ENCODE peak calls at places on chromosomes 7 and 10, in five cellular contexts. K is activated CD4-positive, alpha-beta T cell treated with anti-CD3 and anti-CD28 coated beads, Interleukin-2, amount 50 U/mL, for 24 hours; T is NCI-H1417; N is dorsolateral prefrontal cortex; S is NCI-H1092. D is an unnamed sample.

GRCh38 chr10:21145751-21146445 is 248.8 kb upstream of the NEBL start:
- DNase-seq in K (no peak), N (no peak), S (no peak), T (no peak), D (no peak)

GRCh38 chr7:55271069-55271468 is 94.1 kb upstream of the LANCL2 start:
- DNase-seq in S (no peak), K (no peak), N (no peak), T (no peak), D (no peak)

GRCh38 chr10:127813290-127813689 is 76.3 kb downstream of the FOXI2 start:
- DNase-seq in K (no peak), T (no peak), S (no peak), N (no peak), D (no peak)

GRCh38 chr7:76293407-76293901 is 9.0 kb upstream of the HSPB1 start:
- DNase-seq in T (no peak), N (no peak), K (no peak), S (no peak), D (peak; percentile 92)

GRCh38 chr7:41835977-41836530 is 133.2 kb upstream of the INHBA start:
- DNase-seq in N (no peak), K (no peak), S (no peak), T (no peak), D (no peak)

GRCh38 chr10:75600833-75601232 is 169.4 kb downstream of the LRMDA start:
- DNase-seq in T (no peak), N (no peak), S (no peak), K (no peak), D (no peak)

GRCh38 chr7:43600046-43600445 is 17.1 kb downstream of the STK17A start:
- DNase-seq in S (no peak), N (no peak), T (no peak), K (no peak), D (no peak)

GRCh38 chr10:132229834-132230556 is 43.2 kb downstream of the DPYSL4 start:
- DNase-seq in T (peak; percentile 4), S (no peak), K (no peak), N (no peak), D (no peak)

GRCh38 chr10:98307916-98308315 is 39.9 kb upstream of the LOXL4 start:
- DNase-seq in N (no peak), K (no peak), S (no peak), T (no peak), D (no peak)

GRCh38 chr10:125795111-125795510 is 19.5 kb upstream of the MMP21 start:
- DNase-seq in T (no peak), K (no peak), N (peak; percentile 82), S (no peak), D (no peak)

GRCh38 chr10:1114355-1115261 is 58.4 kb downstream of the WDR37 start:
- DNase-seq in T (no peak), K (no peak), S (no peak), N (no peak), D (no peak)

GRCh38 chr7:121369462-121369861 is 26.6 kb downstream of the FAM3C start:
- DNase-seq in N (no peak), T (no peak), K (no peak), S (no peak), D (no peak)

GRCh38 chr7:74474271-74474865 is 20.7 kb downstream of the GTF2IRD1 start:
- DNase-seq in T (no peak), N (no peak), S (no peak), K (no peak), D (no peak)

GRCh38 chr7:134940711-134941110 is 45.6 kb upstream of the AGBL3 start:
- DNase-seq in S (no peak), T (no peak), K (no peak), N (no peak), D (no peak)

GRCh38 chr10:113060221-113061053 is 110.4 kb downstream of the TCF7L2 start:
- DNase-seq in K (no peak), T (no peak), N (peak; percentile 42), S (no peak), D (no peak)

GRCh38 chr7:102064361-102065025 is 222.2 kb upstream of the SH2B2 start:
- DNase-seq in S (no peak), K (no peak), N (no peak), T (no peak), D (no peak)